ENCODE peak calls at places on chromosomes 16 and 17, in nine cellular contexts. One of them, this sample, is unnamed.

GRCh38 chr17:2181206-2181983 is 122.2 kb downstream of the SMG6 start:
- DNase-seq in Ammon's horn: peak
- DNase-seq in activated CD8-positive, alpha-beta T cell treated with anti-CD3 and anti-CD28 coated beads, Interleukin-2, amount 10 ng/mL, durations not matched to agents 7 days and 5 days: no peak
- DNase-seq in T-cell: no peak
- DNase-seq in NCI-H1417: no peak
- DNase-seq in AG04450: peak
- DNase-seq in T-helper 2 cell: no peak
- DNase-seq in nephron progenitor cell: no peak
- DNase-seq in mesothelial cell of epicardium: no peak
- DNase-seq in this sample: peak

GRCh38 chr17:75518201-75518600 is 1.9 kb downstream of the TSEN54 start:
- DNase-seq in Ammon's horn: no peak
- DNase-seq in activated CD8-positive, alpha-beta T cell treated with anti-CD3 and anti-CD28 coated beads, Interleukin-2, amount 10 ng/mL, durations not matched to agents 7 days and 5 days: peak
- DNase-seq in T-cell: peak
- DNase-seq in NCI-H1417: no peak
- DNase-seq in AG04450: no peak
- DNase-seq in T-helper 2 cell: peak
- DNase-seq in nephron progenitor cell: no peak
- DNase-seq in mesothelial cell of epicardium: no peak
- DNase-seq in this sample: peak

GRCh38 chr16:28951410-28951943 is 740 bp downstream of the NFATC2IP start:
- DNase-seq in Ammon's horn: no peak
- DNase-seq in activated CD8-positive, alpha-beta T cell treated with anti-CD3 and anti-CD28 coated beads, Interleukin-2, amount 10 ng/mL, durations not matched to agents 7 days and 5 days: peak
- DNase-seq in T-cell: no peak
- DNase-seq in NCI-H1417: no peak
- DNase-seq in AG04450: no peak
- DNase-seq in T-helper 2 cell: no peak
- DNase-seq in nephron progenitor cell: no peak
- DNase-seq in mesothelial cell of epicardium: peak
- DNase-seq in this sample: no peak

GRCh38 chr17:77332981-77333685 is 192.4 kb downstream of the SEC14L1 start:
- DNase-seq in Ammon's horn: no peak
- DNase-seq in activated CD8-positive, alpha-beta T cell treated with anti-CD3 and anti-CD28 coated beads, Interleukin-2, amount 10 ng/mL, durations not matched to agents 7 days and 5 days: no peak
- DNase-seq in T-cell: no peak
- DNase-seq in NCI-H1417: no peak
- DNase-seq in AG04450: no peak
- DNase-seq in T-helper 2 cell: no peak
- DNase-seq in nephron progenitor cell: no peak
- DNase-seq in mesothelial cell of epicardium: peak
- DNase-seq in this sample: no peak

GRCh38 chr16:324451-325334 is 27.8 kb downstream of the AXIN1 start:
- DNase-seq in Ammon's horn: no peak
- DNase-seq in activated CD8-positive, alpha-beta T cell treated with anti-CD3 and anti-CD28 coated beads, Interleukin-2, amount 10 ng/mL, durations not matched to agents 7 days and 5 days: peak
- DNase-seq in T-cell: peak
- DNase-seq in NCI-H1417: peak
- DNase-seq in AG04450: no peak
- DNase-seq in T-helper 2 cell: peak
- DNase-seq in nephron progenitor cell: no peak
- DNase-seq in mesothelial cell of epicardium: no peak
- DNase-seq in this sample: peak

GRCh38 chr17:81456091-81456490 is 56.5 kb downstream of the ACTG1 start:
- DNase-seq in Ammon's horn: no peak
- DNase-seq in activated CD8-positive, alpha-beta T cell treated with anti-CD3 and anti-CD28 coated beads, Interleukin-2, amount 10 ng/mL, durations not matched to agents 7 days and 5 days: no peak
- DNase-seq in T-cell: no peak
- DNase-seq in NCI-H1417: no peak
- DNase-seq in AG04450: no peak
- DNase-seq in T-helper 2 cell: no peak
- DNase-seq in nephron progenitor cell: no peak
- DNase-seq in mesothelial cell of epicardium: no peak
- DNase-seq in this sample: peak

GRCh38 chr17:38354466-38354865 is 2.8 kb downstream of the SOCS7 start:
- DNase-seq in Ammon's horn: no peak
- DNase-seq in activated CD8-positive, alpha-beta T cell treated with anti-CD3 and anti-CD28 coated beads, Interleukin-2, amount 10 ng/mL, durations not matched to agents 7 days and 5 days: no peak
- DNase-seq in T-cell: no peak
- DNase-seq in NCI-H1417: no peak
- DNase-seq in AG04450: no peak
- DNase-seq in T-helper 2 cell: no peak
- DNase-seq in nephron progenitor cell: no peak
- DNase-seq in mesothelial cell of epicardium: no peak
- DNase-seq in this sample: no peak

GRCh38 chr17:76255801-76256429 is 9.2 kb upstream of the UBALD2 start:
- DNase-seq in Ammon's horn: no peak
- DNase-seq in activated CD8-positive, alpha-beta T cell treated with anti-CD3 and anti-CD28 coated beads, Interleukin-2, amount 10 ng/mL, durations not matched to agents 7 days and 5 days: no peak
- DNase-seq in T-cell: no peak
- DNase-seq in NCI-H1417: no peak
- DNase-seq in AG04450: no peak
- DNase-seq in T-helper 2 cell: no peak
- DNase-seq in nephron progenitor cell: no peak
- DNase-seq in mesothelial cell of epicardium: no peak
- DNase-seq in this sample: no peak

GRCh38 chr17:48997103-48997826 is at the start of gene IGF2BP1:
- DNase-seq in Ammon's horn: no peak
- DNase-seq in activated CD8-positive, alpha-beta T cell treated with anti-CD3 and anti-CD28 coated beads, Interleukin-2, amount 10 ng/mL, durations not matched to agents 7 days and 5 days: no peak
- DNase-seq in T-cell: no peak
- DNase-seq in NCI-H1417: no peak
- DNase-seq in AG04450: no peak
- DNase-seq in T-helper 2 cell: no peak
- DNase-seq in nephron progenitor cell: peak
- DNase-seq in mesothelial cell of epicardium: peak
- DNase-seq in this sample: no peak

GRCh38 chr17:8059131-8059530 is 20.3 kb downstream of the ALOX15B start:
- DNase-seq in Ammon's horn: no peak
- DNase-seq in activated CD8-positive, alpha-beta T cell treated with anti-CD3 and anti-CD28 coated beads, Interleukin-2, amount 10 ng/mL, durations not matched to agents 7 days and 5 days: no peak
- DNase-seq in T-cell: no peak
- DNase-seq in NCI-H1417: peak
- DNase-seq in AG04450: no peak
- DNase-seq in T-helper 2 cell: no peak
- DNase-seq in nephron progenitor cell: no peak
- DNase-seq in mesothelial cell of epicardium: no peak
- DNase-seq in this sample: no peak

GRCh38 chr17:41589301-41589700 is 2.6 kb upstream of the KRT14 start:
- DNase-seq in Ammon's horn: no peak
- DNase-seq in activated CD8-positive, alpha-beta T cell treated with anti-CD3 and anti-CD28 coated beads, Interleukin-2, amount 10 ng/mL, durations not matched to agents 7 days and 5 days: no peak
- DNase-seq in T-cell: no peak
- DNase-seq in NCI-H1417: no peak
- DNase-seq in AG04450: no peak
- DNase-seq in T-helper 2 cell: no peak
- DNase-seq in nephron progenitor cell: no peak
- DNase-seq in mesothelial cell of epicardium: no peak
- DNase-seq in this sample: no peak

GRCh38 chr17:16442594-16443389 is 27.4 kb downstream of the TRPV2 start:
- DNase-seq in Ammon's horn: no peak
- DNase-seq in activated CD8-positive, alpha-beta T cell treated with anti-CD3 and anti-CD28 coated beads, Interleukin-2, amount 10 ng/mL, durations not matched to agents 7 days and 5 days: no peak
- DNase-seq in T-cell: no peak
- DNase-seq in NCI-H1417: no peak
- DNase-seq in AG04450: no peak
- DNase-seq in T-helper 2 cell: no peak
- DNase-seq in nephron progenitor cell: no peak
- DNase-seq in mesothelial cell of epicardium: no peak
- DNase-seq in this sample: no peak

GRCh38 chr16:30187971-30188561 is 4.7 kb downstream of the CORO1A start:
- DNase-seq in Ammon's horn: no peak
- DNase-seq in activated CD8-positive, alpha-beta T cell treated with anti-CD3 and anti-CD28 coated beads, Interleukin-2, amount 10 ng/mL, durations not matched to agents 7 days and 5 days: peak
- DNase-seq in T-cell: no peak
- DNase-seq in NCI-H1417: no peak
- DNase-seq in AG04450: no peak
- DNase-seq in T-helper 2 cell: no peak
- DNase-seq in nephron progenitor cell: no peak
- DNase-seq in mesothelial cell of epicardium: no peak
- DNase-seq in this sample: no peak